ENCODE peak calls at places on chromosomes 7 and 10, in six cellular contexts. I is NK-92 treated with Interleukin-12 subunit alpha and Interleukin-12 subunit beta, amount 100 ng/mL, for 24 hours; F is colonic mucosa; E is activated T-cell treated with anti-CD3 and anti-CD28 coated beads for 24 hours; U is left lobe of liver; S is GM20000. G is an unnamed sample.

GRCh38 chr10:55668326-55668922 is 692.6 kb downstream of the ZWINT start:
- DNase-seq in F (no peak), S (no peak), I (no peak), E (no peak), U (no peak), G (no peak)

GRCh38 chr10:132293416-132294195 is 14.1 kb downstream of the STK32C start:
- DNase-seq in E (no peak), U (no peak), F (no peak), I (no peak), S (no peak), G (no peak)

GRCh38 chr7:9681284-9681683 is 1247.9 kb downstream of the NXPH1 start:
- DNase-seq in U (no peak), I (no peak), E (no peak), F (no peak), S (no peak), G (no peak)

GRCh38 chr10:72013202-72013945 is 49.2 kb downstream of the CHST3 start:
- DNase-seq in E (no peak), F (no peak), S (no peak), I (no peak), U (no peak), G (no peak)

GRCh38 chr10:23994459-23995046 is 214.4 kb upstream of the KIAA1217 start:
- DNase-seq in E (peak), I (peak), F (peak), S (peak), U (peak), G (peak)

GRCh38 chr7:132456418-132456817 is 119.9 kb downstream of the PLXNA4 start:
- DNase-seq in E (no peak), S (no peak), I (no peak), F (no peak), U (no peak), G (no peak)

GRCh38 chr10:104396581-104396980 is 42.9 kb downstream of the CFAP58 start:
- DNase-seq in E (no peak), F (no peak), U (no peak), S (no peak), I (no peak), G (no peak)

GRCh38 chr7:28682811-28683210 is 270.5 kb downstream of the CREB5 start:
- DNase-seq in S (no peak), E (no peak), U (no peak), F (no peak), I (no peak), G (no peak)

GRCh38 chr10:87591589-87591886 is 68.1 kb upstream of the PAPSS2 start:
- DNase-seq in E (no peak), S (no peak), I (no peak), U (no peak), F (no peak), G (no peak)

GRCh38 chr10:96910488-96911395 is 78.6 kb downstream of the LCOR start:
- DNase-seq in E (no peak), U (no peak), I (no peak), F (no peak), S (peak), G (no peak)

GRCh38 chr10:90751107-90751997 is 106.5 kb downstream of the HTR7 start:
- DNase-seq in S (peak), I (no peak), F (peak), U (peak), E (peak), G (no peak)

GRCh38 chr7:24981544-24981951 is 1.6 kb upstream of the OSBPL3 start:
- DNase-seq in U (peak), I (no peak), S (peak), F (peak), E (peak), G (no peak)

GRCh38 chr10:118953999-118954398 is 75.5 kb upstream of the NANOS1 start:
- DNase-seq in F (no peak), E (no peak), U (peak), I (no peak), S (no peak), G (peak)

GRCh38 chr10:79274279-79275104 is 72.8 kb upstream of the PPIF start:
- DNase-seq in I (no peak), S (no peak), E (no peak), U (peak), F (peak), G (no peak)

GRCh38 chr7:82051641-82052040 is 281.8 kb upstream of the HGF start:
- DNase-seq in F (no peak), I (no peak), U (no peak), E (no peak), S (no peak), G (no peak)

GRCh38 chr10:125028291-125028867 is 86.5 kb downstream of the ZRANB1 start:
- DNase-seq in E (no peak), U (no peak), S (no peak), I (no peak), F (no peak), G (no peak)

GRCh38 chr7:118183254-118183585 is 744 bp upstream of the LSM8 start:
- DNase-seq in F (no peak), I (no peak), S (peak), E (no peak), U (no peak), G (no peak)

GRCh38 chr7:1646957-1647891 is 22.9 kb upstream of the ELFN1 start:
- DNase-seq in I (no peak), F (no peak), E (no peak), U (no peak), S (no peak), G (peak)

GRCh38 chr7:156160811-156161210 is 348.5 kb upstream of the SHH start:
- DNase-seq in U (peak), I (no peak), F (no peak), E (no peak), S (no peak), G (no peak)

GRCh38 chr7:36784991-36785940 is 61.0 kb upstream of the AOAH start:
- DNase-seq in E (peak), S (peak), U (no peak), I (peak), F (peak), G (no peak)

GRCh38 chr10:35462491-35462934 is 126.2 kb downstream of the CCNY start:
- DNase-seq in E (no peak), I (no peak), F (no peak), U (peak), S (peak), G (no peak)

G was measured in type B pancreatic cell.